ENCODE peak calls at places on chromosomes 13 and 19, in six cellular contexts. O is gastrocnemius medialis, N is Peyer's patch, X is RWPE2, P is PC-3, L is tibial nerve. C is an unnamed sample.

GRCh38 chr19:46878613-46879375 is 18.0 kb downstream of the ARHGAP35 start:
- DNase-seq in O (no peak), N (no peak), X (no peak), P (peak; percentile 80), L (no peak), C (no peak)

GRCh38 chr19:3375221-3376088 is 9.1 kb downstream of the NFIC start:
- DNase-seq in O (peak; percentile 99), N (no peak), X (no peak), P (no peak), L (peak; percentile 86), C (no peak)

GRCh38 chr13:43948059-43948458 is 68.4 kb downstream of the LACC1 start:
- DNase-seq in O (no peak), N (no peak), X (no peak), P (no peak), L (no peak), C (no peak)

GRCh38 chr13:60572855-60573254 is 175.8 kb downstream of the TDRD3 start:
- DNase-seq in O (no peak), N (no peak), X (no peak), P (no peak), L (no peak), C (no peak)

GRCh38 chr13:24854311-24854710 is 90.3 kb downstream of the RNF17 start:
- DNase-seq in O (no peak), N (no peak), X (no peak), P (no peak), L (no peak), C (no peak)

GRCh38 chr13:36074659-36075058 is 56.5 kb downstream of the DCLK1 start:
- DNase-seq in O (no peak), N (no peak), X (no peak), P (no peak), L (no peak), C (no peak)

GRCh38 chr13:106176103-106176502 is 359.4 kb downstream of the EFNB2 start:
- DNase-seq in O (no peak), N (no peak), X (no peak), P (no peak), L (no peak), C (no peak)

GRCh38 chr13:80083097-80083429 is 257.9 kb downstream of the SPRY2 start:
- DNase-seq in O (no peak), N (no peak), X (no peak), P (no peak), L (no peak), C (no peak)

GRCh38 chr13:99304541-99304940 is 2.7 kb downstream of the GPR183 start:
- DNase-seq in O (no peak), N (no peak), X (no peak), P (no peak), L (no peak), C (no peak)

GRCh38 chr13:31880849-31881494 is 141.6 kb downstream of the RXFP2 start:
- DNase-seq in O (no peak), N (no peak), X (no peak), P (no peak), L (no peak), C (no peak)

GRCh38 chr19:51548213-51548651 is 16.8 kb upstream of the SIGLEC6 start:
- DNase-seq in O (no peak), N (peak; percentile 34), X (no peak), P (no peak), L (no peak), C (no peak)

GRCh38 chr13:37375724-37376123 is 222.8 kb downstream of the POSTN start:
- DNase-seq in O (no peak), N (no peak), X (no peak), P (peak; percentile 9), L (no peak), C (no peak)

GRCh38 chr19:12111176-12111575 is 29.0 kb downstream of the ZNF20 start:
- DNase-seq in O (no peak), N (no peak), X (no peak), P (no peak), L (no peak), C (no peak)

GRCh38 chr19:56107626-56108351 is 13.3 kb downstream of the ZNF787 start:
- DNase-seq in O (no peak), N (no peak), X (no peak), P (no peak), L (no peak), C (no peak)

GRCh38 chr19:56106993-56107392 is 14.1 kb downstream of the ZNF787 start:
- DNase-seq in O (no peak), N (no peak), X (no peak), P (no peak), L (no peak), C (no peak)

GRCh38 chr19:56105090-56105701 is 15.9 kb downstream of the ZNF787 start:
- DNase-seq in O (peak; percentile 79), N (peak; percentile 85), X (no peak), P (peak; percentile 49), L (peak; percentile 72), C (peak; percentile 22)

GRCh38 chr19:56104423-56104822 is 16.7 kb downstream of the ZNF787 start:
- DNase-seq in O (no peak), N (no peak), X (no peak), P (no peak), L (no peak), C (no peak)

DNA sequence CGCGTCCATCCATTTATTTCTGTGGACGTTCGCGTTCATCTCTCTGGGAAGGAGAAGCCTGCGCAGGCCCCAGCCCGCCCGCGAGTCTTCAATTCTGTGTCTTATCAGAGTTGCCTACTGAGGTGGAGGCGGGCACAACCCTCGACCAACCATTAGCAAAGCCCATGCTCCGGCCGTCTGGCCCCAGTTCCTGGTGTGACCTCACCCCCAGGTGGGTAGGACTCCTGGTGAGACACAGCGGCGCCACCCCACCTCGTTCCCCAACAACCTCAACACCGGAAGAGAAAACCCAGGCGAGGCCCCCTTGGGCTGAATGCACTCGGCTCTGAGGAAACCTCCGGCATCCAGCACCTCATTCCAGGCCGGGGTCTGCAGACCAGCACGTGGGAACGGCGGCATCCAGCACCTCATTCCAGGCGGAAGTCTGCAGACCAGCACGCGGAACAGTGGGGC is 14.7 kb downstream of the ZNF787 start:
- DNase-seq in O (no peak), N (no peak), X (no peak), P (no peak), L (no peak), C (no peak)
- H3K4me1 ChIP-seq in O (peaks cover 45% of the 10 kb centered on the region), N (peaks cover 26% of the 10 kb centered on the region), X (no peaks in the 10 kb centered on the region), P (no peaks in the 10 kb centered on the region), L (peaks cover 61% of the 10 kb centered on the region), C (peaks cover 10% of the 10 kb centered on the region)

GRCh38 chr13:113947321-113948033 is 26.4 kb downstream of the C13orf46 start:
- DNase-seq in O (peak; percentile 62), N (peak; percentile 70), X (peak; percentile 66), P (peak; percentile 55), L (peak; percentile 72), C (no peak)
- H3K4me1 ChIP-seq in O (peaks cover 9% of the 10 kb centered on the region), N (no peaks in the 10 kb centered on the region), X (no peaks in the 10 kb centered on the region), P (no peaks in the 10 kb centered on the region), L (peaks cover 9% of the 10 kb centered on the region), C (peaks cover 4% of the 10 kb centered on the region)

GRCh38 chr19:1253514-1254080 is 5.2 kb downstream of the MIDN start:
- DNase-seq in O (no peak), N (no peak), X (no peak), P (peak; percentile 56), L (no peak), C (no peak)

GRCh38 chr19:1251503-1252220 is 3.3 kb downstream of the MIDN start:
- DNase-seq in O (peak; percentile 79), N (peak; percentile 80), X (no peak), P (no peak), L (no peak), C (peak; percentile 44)

GRCh38 chr19:1254081-1254527 is 5.7 kb downstream of the MIDN start:
- DNase-seq in O (no peak), N (peak; percentile 58), X (no peak), P (no peak), L (no peak), C (no peak)

GRCh38 chr19:1252221-1252817 is 3.9 kb downstream of the MIDN start:
- DNase-seq in O (peak; percentile 93), N (peak; percentile 83), X (peak; percentile 92), P (peak; percentile 81), L (peak; percentile 85), C (peak; percentile 52)

DNA sequence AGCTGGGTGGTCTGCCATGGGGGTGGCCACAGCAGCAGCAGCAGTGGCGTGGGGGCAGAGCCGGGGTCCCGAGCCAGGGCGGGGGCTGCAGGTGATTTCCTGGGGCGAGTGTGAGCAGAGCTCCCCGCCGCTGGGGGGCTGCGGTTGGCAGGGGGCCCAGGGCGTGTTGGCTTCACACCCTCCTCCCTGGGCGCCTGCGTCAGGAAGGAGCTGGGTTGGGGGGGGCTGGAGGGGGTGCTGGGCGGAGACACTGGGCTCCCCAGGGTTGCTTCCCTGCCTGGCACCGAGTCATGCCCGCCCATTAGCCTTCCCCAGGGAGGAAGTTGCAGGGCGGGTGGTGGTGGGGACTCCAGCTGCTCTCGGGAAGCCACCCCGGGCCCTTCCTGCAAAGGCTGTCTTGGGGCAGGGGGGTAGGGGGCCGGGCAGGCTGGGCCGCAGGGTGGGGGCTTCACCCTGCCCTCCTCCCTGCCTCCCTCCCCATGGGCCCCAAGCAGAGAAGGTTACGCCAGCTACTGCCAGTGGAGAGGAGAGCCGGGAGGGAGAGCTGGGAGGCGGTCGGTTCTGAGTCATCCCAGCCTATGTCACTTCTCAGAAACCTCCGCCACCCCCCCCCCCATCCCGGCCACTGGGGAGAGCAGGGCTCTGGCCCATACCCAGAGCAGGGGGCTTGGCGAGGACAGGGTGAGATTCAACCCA is 4.6 kb downstream of the MIDN start:
- DNase-seq in O (peak; percentile 89), N (peak; percentile 92), X (peak; percentile 95), P (peak; percentile 79), L (peak; percentile 87), C (peak; percentile 70)
- H3K4me1 ChIP-seq in O (peaks cover 41% of the 10 kb centered on the region), N (peaks cover 27% of the 10 kb centered on the region), X (peaks cover 18% of the 10 kb centered on the region), P (peaks cover 16% of the 10 kb centered on the region), L (peaks cover 58% of the 10 kb centered on the region), C (peaks cover 62% of the 10 kb centered on the region)

DNA sequence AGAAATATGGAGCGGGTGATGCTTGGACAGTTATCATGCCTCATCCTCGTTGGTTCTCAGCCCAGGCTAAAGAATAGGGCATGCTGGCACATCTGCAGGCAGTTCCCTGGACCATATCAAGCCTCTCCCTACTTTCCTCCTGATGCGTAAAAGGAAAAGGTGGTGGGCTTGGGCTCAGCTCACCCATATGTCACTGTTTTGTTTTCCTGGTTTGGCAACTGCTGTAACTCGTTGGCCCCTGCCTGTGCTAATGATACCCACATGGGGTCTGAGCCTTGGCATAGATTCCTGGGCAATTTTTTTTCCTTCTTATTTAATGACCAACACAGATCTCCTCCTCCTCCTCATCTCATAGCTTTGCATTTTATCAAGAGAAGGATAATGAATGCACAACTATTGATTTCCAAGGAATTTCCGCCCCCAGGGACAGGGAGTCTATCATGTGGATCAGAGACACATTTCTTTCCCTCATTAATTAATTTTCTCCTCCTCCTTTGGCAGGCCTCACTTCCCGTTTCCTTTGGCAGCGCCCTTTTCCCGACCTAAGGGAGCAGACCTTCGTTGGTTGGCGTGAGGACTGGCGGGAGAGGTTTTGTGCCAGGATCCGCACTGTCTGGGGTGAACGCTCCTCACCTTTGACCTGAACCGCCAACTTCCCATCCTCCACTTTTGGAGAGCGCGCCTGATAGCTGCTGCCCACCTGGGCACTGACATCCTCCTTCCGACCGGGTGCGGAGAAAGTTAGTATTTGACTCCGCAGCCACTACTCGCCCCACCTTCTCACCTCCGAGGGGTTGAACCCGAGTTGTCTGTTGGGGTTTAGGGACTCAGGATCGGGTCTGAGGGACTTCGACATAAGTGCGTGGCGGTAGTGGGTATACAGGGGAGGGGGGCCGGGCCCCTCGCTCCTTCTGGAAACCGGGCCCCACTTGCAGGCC is 3.4 kb upstream of the POU4F1 start:
- DNase-seq in O (no peak), N (no peak), X (no peak), P (no peak), L (no peak), C (no peak)
- H3K4me1 ChIP-seq in O (peaks cover 4% of the 10 kb centered on the region), N (no peaks in the 10 kb centered on the region), X (peaks cover 6% of the 10 kb centered on the region), P (no peaks in the 10 kb centered on the region), L (peaks cover 37% of the 10 kb centered on the region), C (peaks cover 49% of the 10 kb centered on the region)